ENCODE peak calls at places on chromosomes 7 and 10, in five cellular contexts. F is HFFc6; O is hepatic stellate cell; K is activated CD4-positive, alpha-beta T cell treated with anti-CD3 and anti-CD28 coated beads, Interleukin-2, amount 50 U/mL, for 24 hours; Y is naive thymus-derived CD8-positive, alpha-beta T cell. H is an unnamed sample.

GRCh38 chr7:84070101-84070500 is 124.5 kb downstream of the SEMA3A start:
- DNase-seq in K (no peak), O (no peak), Y (no peak), F (no peak), H (no peak)

GRCh38 chr10:25467861-25468260 is 293.1 kb downstream of the GPR158 start:
- DNase-seq in F (no peak), Y (no peak), K (no peak), O (no peak), H (no peak)

GRCh38 chr7:137846588-137847417 is at the start of gene DGKI:
- DNase-seq in Y (no peak), F (no peak), O (peak), K (no peak), H (no peak)

GRCh38 chr7:5743803-5744202 is 37.7 kb downstream of the RNF216 start:
- DNase-seq in Y (no peak), K (no peak), F (no peak), O (no peak), H (no peak)

GRCh38 chr7:97118306-97118917 is 914 bp downstream of the SDHAF3 start:
- DNase-seq in Y (no peak), O (no peak), F (no peak), K (no peak), H (no peak)

GRCh38 chr7:157875230-157876179 is 538.7 kb downstream of the DNAJB6 start:
- DNase-seq in O (no peak), F (no peak), K (peak), Y (peak), H (no peak)

GRCh38 chr7:75732764-75733630 is 5.7 kb downstream of the HIP1 start:
- DNase-seq in K (no peak), F (peak), Y (no peak), O (peak), H (no peak)

GRCh38 chr10:35005868-35006267 is 84.3 kb downstream of the CUL2 start:
- DNase-seq in F (peak), O (no peak), K (no peak), Y (no peak), H (no peak)

GRCh38 chr7:155878250-155878649 is 66.0 kb upstream of the SHH start:
- DNase-seq in F (no peak), K (no peak), O (no peak), Y (no peak), H (peak)

GRCh38 chr10:5446390-5446926 is 34.1 kb downstream of the NET1 start:
- DNase-seq in O (peak), F (peak), Y (peak), K (peak), H (peak)

GRCh38 chr10:33136781-33137180 is 178.8 kb upstream of the ITGB1 start:
- DNase-seq in K (no peak), Y (no peak), F (peak), O (no peak), H (no peak)

GRCh38 chr10:125102821-125103220 is 57.5 kb downstream of the CTBP2 start:
- DNase-seq in K (no peak), O (no peak), F (no peak), Y (no peak), H (peak)

GRCh38 chr7:140300263-140301131 is 97.8 kb downstream of the SLC37A3 start:
- DNase-seq in Y (no peak), F (no peak), O (no peak), K (no peak), H (no peak)

GRCh38 chr7:128304212-128304611 is 39.5 kb downstream of the RBM28 start:
- DNase-seq in O (no peak), K (no peak), F (no peak), Y (no peak), H (no peak)

GRCh38 chr7:128030999-128031681 is at the start of gene LRRC4:
- DNase-seq in F (peak), K (no peak), Y (no peak), O (peak), H (no peak)

GRCh38 chr10:99521474-99522077 is 11.2 kb upstream of the NKX2-3 start:
- DNase-seq in F (no peak), O (no peak), Y (no peak), K (no peak), H (peak)

GRCh38 chr7:9231683-9232082 is 798.3 kb downstream of the NXPH1 start:
- DNase-seq in K (no peak), O (no peak), Y (no peak), F (no peak), H (no peak)

GRCh38 chr7:159147246-159147645 is 2.6 kb upstream of the VIPR2 start:
- DNase-seq in K (no peak), Y (no peak), O (no peak), F (no peak), H (no peak)

GRCh38 chr10:71433983-71434744 is 37.4 kb downstream of the CDH23 start:
- DNase-seq in K (no peak), Y (no peak), O (peak), F (no peak), H (no peak)

GRCh38 chr10:96665306-96665705 is 55.0 kb downstream of the PIK3AP1 start:
- DNase-seq in Y (no peak), K (no peak), O (peak), F (peak), H (no peak)

GRCh38 chr10:131946880-131947279 is 34.8 kb downstream of the BNIP3 start:
- DNase-seq in Y (no peak), F (no peak), K (no peak), O (no peak), H (peak)

GRCh38 chr7:112103246-112103645 is 103.0 kb downstream of the DOCK4 start:
- DNase-seq in O (no peak), F (no peak), Y (no peak), K (no peak), H (no peak)

GRCh38 chr7:124030964-124031363 is 1.9 kb downstream of the TMEM229A start:
- DNase-seq in O (no peak), K (no peak), Y (no peak), F (no peak), H (no peak)

GRCh38 chr7:107939472-107940145 is 48.6 kb downstream of the DLD start:
- DNase-seq in K (no peak), F (peak), O (peak), Y (no peak), H (peak)

GRCh38 chr7:20959281-20959680 is 172.6 kb upstream of the SP8 start:
- DNase-seq in K (no peak), F (no peak), Y (no peak), O (no peak), H (no peak)

GRCh38 chr10:73803680-73804286 is 7.6 kb downstream of the NDST2 start:
- DNase-seq in K (no peak), O (no peak), F (no peak), Y (no peak), H (no peak)

GRCh38 chr10:62594093-62594520 is 210.4 kb upstream of the ADO start:
- DNase-seq in O (peak), K (no peak), Y (no peak), F (peak), H (no peak)

GRCh38 chr10:109343293-109343692 is 580.0 kb downstream of the XPNPEP1 start:
- DNase-seq in Y (no peak), O (no peak), K (no peak), F (peak), H (no peak)

H was measured in sigmoid colon.